ENCODE peak calls at places on chromosomes 6 and 20, in nine cellular contexts. V, Z, Y, C, Q, K, I, E and L are unnamed samples.

GRCh38 chr6:117498159-117498558 is 15.7 kb downstream of the DCBLD1 start:
- DNase-seq in K (peak; percentile 63), Y (no peak), Z (no peak), I (peak; percentile 70), V (no peak), C (peak; percentile 56), E (no peak), Q (no peak), L (no peak)

GRCh38 chr6:141552463-141552862 is 580.3 kb upstream of the GJE1 start:
- DNase-seq in Q (no peak), V (no peak), C (peak; percentile 46), Y (no peak), I (peak; percentile 60), Z (no peak), K (peak; percentile 13), E (no peak), L (peak; percentile 80)

GRCh38 chr6:163193326-163193725 is 221.2 kb upstream of the QKI start:
- DNase-seq in Z (no peak), I (no peak), V (no peak), C (no peak), K (no peak), E (no peak), Q (no peak), Y (no peak), L (no peak)

GRCh38 chr6:22612241-22612640 is 42.9 kb downstream of the HDGFL1 start:
- DNase-seq in I (no peak), Y (no peak), Z (no peak), V (no peak), E (no peak), Q (no peak), C (no peak), K (no peak), L (peak; percentile 34)

GRCh38 chr6:23305325-23305943 is 736.1 kb downstream of the HDGFL1 start:
- DNase-seq in I (no peak), Y (no peak), E (no peak), V (no peak), Z (no peak), C (no peak), K (no peak), Q (no peak), L (no peak)

GRCh38 chr20:5171074-5171789 is 44.4 kb downstream of the CDS2 start:
- DNase-seq in E (no peak), Q (no peak), Z (no peak), V (no peak), Y (no peak), K (no peak), C (no peak), I (no peak), L (no peak)

GRCh38 chr6:138692058-138692977 is 81.3 kb upstream of the CCDC28A start:
- DNase-seq in I (no peak), C (peak; percentile 16), Z (peak; percentile 57), Y (no peak), V (peak; percentile 15), E (no peak), Q (peak; percentile 81), K (peak; percentile 53), L (peak; percentile 8)

GRCh38 chr6:157514659-157515496 is 133.9 kb downstream of the ZDHHC14 start:
- DNase-seq in Z (no peak), Y (no peak), K (peak; percentile 68), E (no peak), C (peak; percentile 79), I (no peak), V (peak; percentile 23), Q (no peak), L (peak; percentile 30)

GRCh38 chr6:15593798-15594197 is 69.0 kb downstream of the DTNBP1 start:
- DNase-seq in E (no peak), V (no peak), Z (no peak), Q (no peak), Y (no peak), K (peak; percentile 37), C (no peak), I (no peak), L (no peak)

GRCh38 chr6:43867246-43867645 is 97.2 kb downstream of the VEGFA start:
- DNase-seq in K (no peak), C (no peak), Q (no peak), I (no peak), Z (no peak), Y (no peak), E (no peak), V (no peak), L (no peak)

GRCh38 chr20:37396520-37397075 is 50.7 kb downstream of the SRC start:
- DNase-seq in I (no peak), C (no peak), Z (no peak), V (no peak), K (no peak), Q (peak; percentile 82), Y (no peak), E (no peak), L (no peak)
- TF ChIP-seq CTCF in I (no peak), C (no peak), Z (no peak), V (no peak), K (no peak), Q (peak; percentile 67), Y (no peak), E (no peak), L (no peak)

GRCh38 chr6:121055572-121056163 is 278.6 kb downstream of the TBC1D32 start:
- DNase-seq in V (peak; percentile 11), C (peak; percentile 57), I (peak; percentile 30), Y (no peak), K (peak; percentile 50), Z (no peak), E (no peak), Q (no peak), L (no peak)
- TF ChIP-seq CTCF in V (peak; percentile 74), C (peak; percentile 89), I (peak; percentile 65), Y (peak; percentile 72), K (peak; percentile 83), Z (peak; percentile 67), E (peak; percentile 65), Q (peak; percentile 80), L (peak; percentile 71)

DNA sequence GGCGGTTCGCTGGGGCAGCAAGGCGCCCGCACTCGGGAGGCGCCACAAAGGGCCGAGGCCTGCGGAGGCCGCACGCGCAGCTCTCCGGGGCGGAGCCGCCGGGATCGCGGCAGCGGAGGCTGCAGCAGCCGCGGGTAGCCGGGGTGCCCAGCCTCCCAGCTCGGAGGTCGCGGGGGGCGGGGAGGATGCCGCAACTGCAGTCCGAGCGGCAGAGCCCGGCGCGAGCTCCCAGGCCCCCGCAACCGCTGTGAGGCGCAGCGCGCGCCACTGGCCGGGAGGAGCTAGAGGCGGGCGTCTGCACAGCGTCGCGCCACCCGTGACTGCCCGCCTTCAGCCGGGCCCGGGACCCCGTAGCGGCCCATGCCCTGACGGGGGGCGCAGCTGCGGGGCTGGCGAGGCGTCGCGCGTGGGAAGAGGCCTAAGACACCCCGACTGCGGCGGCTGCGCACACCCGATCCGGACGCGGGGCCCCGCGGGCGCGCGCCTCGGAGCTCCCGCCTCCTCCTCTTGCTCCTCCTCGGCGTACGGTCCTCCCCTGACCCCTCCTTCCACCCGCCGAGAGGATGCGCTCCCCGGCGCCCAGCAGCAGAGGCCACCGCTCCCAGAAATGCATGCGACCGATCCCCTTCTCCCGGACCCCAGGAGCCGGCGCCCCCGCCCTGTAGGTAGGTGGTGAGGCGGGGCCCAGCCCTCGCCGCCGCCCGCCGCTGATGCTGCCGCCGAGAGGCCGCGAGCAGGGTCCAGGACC is at the start of gene NCOA7:
- DNase-seq in Y (no peak), K (peak; percentile 68), V (no peak), I (no peak), E (peak; percentile 77), Q (peak; percentile 56), C (peak; percentile 43), Z (peak; percentile 77), L (no peak)
- TF ChIP-seq CTCF in Y (no peak), K (no peak), V (no peak), I (no peak), E (no peak), Q (no peak), C (peak; percentile 33), Z (no peak), L (no peak)

GRCh38 chr6:85449388-85449817 is 480 bp upstream of the NT5E start:
- DNase-seq in K (peak; percentile 77), Q (no peak), Z (peak; percentile 62), Y (peak; percentile 41), V (no peak), I (no peak), E (no peak), C (peak; percentile 80), L (no peak)

GRCh38 chr6:85452441-85452881 is 2.6 kb downstream of the NT5E start:
- DNase-seq in C (peak; percentile 68), E (no peak), Q (no peak), Y (no peak), I (peak; percentile 90), V (peak; percentile 81), Z (no peak), K (peak; percentile 86), L (no peak)

GRCh38 chr6:85449818-85450577 is at the start of gene NT5E:
- DNase-seq in Q (peak; percentile 57), C (peak; percentile 77), I (no peak), Y (no peak), V (no peak), Z (peak; percentile 63), E (no peak), K (peak; percentile 78), L (no peak)

GRCh38 chr6:85451586-85452306 is 1.9 kb downstream of the NT5E start:
- DNase-seq in I (no peak), E (no peak), C (no peak), V (no peak), Z (no peak), Y (no peak), K (no peak), Q (no peak), L (no peak)

GRCh38 chr6:85450578-85450884 is 648 bp downstream of the NT5E start:
- DNase-seq in Z (no peak), K (no peak), I (no peak), C (no peak), V (no peak), Q (no peak), Y (no peak), E (no peak), L (no peak)
- TF ChIP-seq CTCF in Z (no peak), K (no peak), I (no peak), C (peak; percentile 39), V (no peak), Q (no peak), Y (no peak), E (no peak), L (peak; percentile 19)

DNA sequence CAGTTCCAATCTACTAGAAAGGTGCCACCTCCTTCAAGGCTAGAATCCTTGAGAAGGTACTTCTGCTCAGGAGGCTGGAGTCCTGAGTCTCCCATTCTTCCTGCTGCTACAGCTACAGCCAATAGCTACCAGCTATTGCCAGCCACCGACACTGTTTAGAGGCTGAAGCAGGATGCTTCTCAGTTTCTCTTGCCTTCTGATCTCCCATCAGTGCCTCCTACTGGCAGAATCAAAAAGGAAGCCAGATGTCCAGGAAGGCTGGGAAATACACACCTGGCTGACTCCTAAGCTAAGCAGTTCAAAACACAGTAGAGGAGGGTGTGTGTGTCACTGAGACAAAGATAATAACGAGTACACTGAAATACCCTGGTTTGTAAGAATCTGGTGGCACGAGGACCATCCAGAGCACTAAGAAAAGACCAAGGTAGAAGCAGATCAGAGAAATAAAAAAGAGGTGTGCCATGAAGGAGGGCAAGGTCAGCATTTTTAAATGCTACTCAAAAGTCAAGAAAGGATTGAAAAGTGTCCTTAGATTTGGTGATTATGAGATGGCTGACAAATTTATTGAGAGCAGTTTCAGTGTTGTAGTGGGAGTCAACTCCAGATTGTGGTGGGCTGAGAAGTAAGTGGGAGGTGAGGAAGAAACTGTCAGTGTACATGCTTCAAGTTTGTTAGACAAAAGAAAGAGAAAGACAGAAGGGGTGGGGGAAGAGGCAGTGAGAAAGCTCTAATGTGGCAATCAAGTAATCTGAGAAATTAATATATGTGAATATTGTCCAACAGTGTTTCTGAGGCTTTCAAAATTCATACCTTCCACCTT is 2.3 kb upstream of the HLA-DMA start:
- DNase-seq in C (no peak), K (no peak), V (no peak), Y (no peak), Z (peak; percentile 22), Q (no peak), E (no peak), I (no peak), L (no peak)
- TF ChIP-seq CTCF in C (peak; percentile 66), K (peak; percentile 34), V (peak; percentile 28), Y (peak; percentile 72), Z (peak; percentile 48), Q (peak; percentile 45), E (peak; percentile 36), I (peak; percentile 41), L (peak; percentile 52)